ENCODE peak calls at places on chromosomes 6 and 20, in ten cellular contexts. M, E, I, Q, K, R, S, A, B and Z are unnamed samples. For H3K4me1, the result is how much of the 10 kb centered on the place peaks cover.

GRCh38 chr6:8436956-8437355 is 1.6 kb upstream of the SLC35B3 start:
- DNase-seq in M (no peak), E (no peak), I (no peak), Q (no peak), K (no peak), R (no peak), S (no peak), A (no peak), B (no peak), Z (no peak)

GRCh38 chr6:30830438-30830837 is 53.9 kb upstream of the DDR1 start:
- DNase-seq in M (no peak), E (no peak), I (no peak), Q (no peak), K (no peak), R (no peak), S (no peak), A (no peak), B (no peak), Z (no peak)

GRCh38 chr20:24951536-24952047 is 2.5 kb downstream of the CST7 start:
- DNase-seq in M (no peak), E (no peak), I (no peak), Q (no peak), K (no peak), R (no peak), S (no peak), A (no peak), B (no peak), Z (no peak)

GRCh38 chr20:19742974-19743649 is 14.9 kb upstream of the RIN2 start:
- DNase-seq in M (no peak), E (no peak), I (no peak), Q (no peak), K (no peak), R (no peak), S (no peak), A (no peak), B (no peak), Z (no peak)

GRCh38 chr20:23528867-23529431 is 38.0 kb downstream of the CST8 start:
- DNase-seq in M (peak), E (no peak), I (no peak), Q (no peak), K (no peak), R (no peak), S (no peak), A (no peak), B (no peak), Z (no peak)

GRCh38 chr6:36204068-36204753 is 7.7 kb downstream of the BRPF3 start:
- DNase-seq in M (no peak), E (no peak), I (no peak), Q (no peak), K (no peak), R (peak), S (no peak), A (no peak), B (no peak), Z (no peak)

GRCh38 chr6:105397987-105398386 is 4.9 kb downstream of the PREP start:
- DNase-seq in M (no peak), E (no peak), I (no peak), Q (no peak), K (no peak), R (no peak), S (no peak), A (no peak), B (no peak), Z (no peak)

GRCh38 chr6:4253604-4254211 is 118.3 kb upstream of the ECI2 start:
- DNase-seq in M (peak), E (peak), I (no peak), Q (no peak), K (no peak), R (no peak), S (no peak), A (peak), B (peak), Z (no peak)

GRCh38 chr6:49202923-49203322 is 260.1 kb downstream of the MMUT start:
- DNase-seq in M (no peak), E (no peak), I (no peak), Q (no peak), K (no peak), R (no peak), S (no peak), A (no peak), B (no peak), Z (no peak)

GRCh38 chr20:36355469-36356171 is 49.5 kb downstream of the DLGAP4 start:
- DNase-seq in M (no peak), E (no peak), I (no peak), Q (no peak), K (peak), R (no peak), S (no peak), A (no peak), B (no peak), Z (no peak)

GRCh38 chr6:115798229-115798628 is 262.5 kb downstream of the FRK start:
- DNase-seq in M (no peak), E (no peak), I (no peak), Q (no peak), K (no peak), R (no peak), S (no peak), A (no peak), B (no peak), Z (no peak)

GRCh38 chr6:72182337-72183246 is 296.2 kb downstream of the RIMS1 start:
- DNase-seq in M (peak), E (peak), I (peak), Q (no peak), K (no peak), R (no peak), S (no peak), A (no peak), B (peak), Z (peak)

GRCh38 chr6:139577124-139577800 is 202.8 kb upstream of the CITED2 start:
- DNase-seq in M (peak), E (no peak), I (no peak), Q (no peak), K (no peak), R (no peak), S (no peak), A (no peak), B (peak), Z (no peak)

GRCh38 chr6:3340358-3340798 is 81.6 kb downstream of the PSMG4 start:
- DNase-seq in M (no peak), E (no peak), I (no peak), Q (no peak), K (no peak), R (no peak), S (no peak), A (peak), B (no peak), Z (no peak)

GRCh38 chr20:47544852-47545251 is 43.2 kb downstream of the NCOA3 start:
- DNase-seq in M (no peak), E (no peak), I (no peak), Q (no peak), K (no peak), R (no peak), S (no peak), A (no peak), B (no peak), Z (no peak)

GRCh38 chr20:32234135-32234808 is 26.6 kb downstream of the POFUT1 start:
- DNase-seq in M (no peak), E (no peak), I (no peak), Q (no peak), K (no peak), R (no peak), S (no peak), A (no peak), B (no peak), Z (no peak)

GRCh38 chr6:112651239-112651638 is 304.1 kb downstream of the RFPL4B start:
- DNase-seq in M (no peak), E (no peak), I (no peak), Q (no peak), K (no peak), R (no peak), S (no peak), A (no peak), B (no peak), Z (no peak)

GRCh38 chr20:57957397-57958049 is 247.7 kb upstream of the PMEPA1 start:
- DNase-seq in M (no peak), E (no peak), I (no peak), Q (no peak), K (no peak), R (no peak), S (no peak), A (no peak), B (no peak), Z (no peak)

GRCh38 chr6:133693565-133693964 is 195.3 kb upstream of the TCF21 start:
- DNase-seq in M (no peak), E (no peak), I (no peak), Q (no peak), K (no peak), R (no peak), S (no peak), A (no peak), B (no peak), Z (no peak)

GRCh38 chr6:36800223-36801095 is 38.8 kb downstream of the CPNE5 start:
- DNase-seq in M (no peak), E (no peak), I (no peak), Q (no peak), K (peak), R (no peak), S (no peak), A (no peak), B (peak), Z (no peak)

GRCh38 chr6:141463237-141463977 is 669.3 kb upstream of the GJE1 start:
- DNase-seq in M (peak), E (no peak), I (peak), Q (no peak), K (no peak), R (no peak), S (no peak), A (no peak), B (no peak), Z (no peak)

GRCh38 chr20:17227669-17228623 is 1.1 kb downstream of the PCSK2 start:
- DNase-seq in M (no peak), E (no peak), I (no peak), Q (peak), K (no peak), R (no peak), S (no peak), A (no peak), B (no peak), Z (no peak)

GRCh38 chr20:15012551-15012950 is 675.1 kb upstream of the FLRT3 start:
- DNase-seq in M (no peak), E (no peak), I (no peak), Q (no peak), K (no peak), R (no peak), S (no peak), A (no peak), B (no peak), Z (no peak)

GRCh38 chr6:99822741-99823512 is 171.1 kb downstream of the MCHR2 start:
- DNase-seq in M (peak), E (no peak), I (peak), Q (no peak), K (peak), R (no peak), S (no peak), A (no peak), B (no peak), Z (no peak)

GRCh38 chr6:27414300-27414699 is 25.7 kb downstream of the ZNF391 start:
- DNase-seq in M (no peak), E (no peak), I (no peak), Q (no peak), K (no peak), R (no peak), S (no peak), A (no peak), B (no peak), Z (no peak)

GRCh38 chr20:46914789-46915359 is 20.2 kb downstream of the EYA2 start:
- DNase-seq in M (no peak), E (no peak), I (no peak), Q (no peak), K (no peak), R (no peak), S (no peak), A (peak), B (no peak), Z (no peak)

GRCh38 chr20:4509825-4510522 is 211.7 kb upstream of the PRND start:
- DNase-seq in M (peak), E (no peak), I (no peak), Q (no peak), K (no peak), R (no peak), S (no peak), A (no peak), B (no peak), Z (no peak)

GRCh38 chr20:56995635-56996075 is 270.8 kb downstream of the BMP7 start:
- DNase-seq in M (peak), E (no peak), I (peak), Q (no peak), K (peak), R (no peak), S (no peak), A (no peak), B (no peak), Z (no peak)

GRCh38 chr6:79031821-79032590 is 46.0 kb downstream of the PHIP start:
- DNase-seq in M (no peak), E (no peak), I (no peak), Q (no peak), K (no peak), R (no peak), S (no peak), A (no peak), B (no peak), Z (no peak)

GRCh38 chr20:58553841-58554240 is 38.6 kb upstream of the APCDD1L start:
- DNase-seq in M (no peak), E (no peak), I (no peak), Q (no peak), K (no peak), R (no peak), S (no peak), A (no peak), B (no peak), Z (peak)

GRCh38 chr6:146990821-146991798 is 213.1 kb upstream of the STXBP5 start:
- DNase-seq in M (peak), E (no peak), I (no peak), Q (no peak), K (no peak), R (no peak), S (no peak), A (no peak), B (peak), Z (no peak)

GRCh38 chr20:61874421-61875068 is 191.1 kb downstream of the TAF4 start:
- DNase-seq in M (peak), E (no peak), I (no peak), Q (no peak), K (peak), R (no peak), S (peak), A (no peak), B (no peak), Z (peak)

GRCh38 chr6:5466459-5466858 is 205.1 kb downstream of the FARS2 start:
- DNase-seq in M (peak), E (no peak), I (no peak), Q (no peak), K (no peak), R (no peak), S (no peak), A (no peak), B (peak), Z (no peak)

GRCh38 chr20:3239026-3239866 is at the start of gene SLC4A11:
- DNase-seq in M (peak), E (peak), I (peak), Q (peak), K (peak), R (no peak), S (peak), A (no peak), B (peak), Z (no peak)

GRCh38 chr20:44394520-44395182 is 39.2 kb downstream of the HNF4A start:
- DNase-seq in M (no peak), E (no peak), I (no peak), Q (no peak), K (no peak), R (no peak), S (no peak), A (peak), B (no peak), Z (no peak)

DNA sequence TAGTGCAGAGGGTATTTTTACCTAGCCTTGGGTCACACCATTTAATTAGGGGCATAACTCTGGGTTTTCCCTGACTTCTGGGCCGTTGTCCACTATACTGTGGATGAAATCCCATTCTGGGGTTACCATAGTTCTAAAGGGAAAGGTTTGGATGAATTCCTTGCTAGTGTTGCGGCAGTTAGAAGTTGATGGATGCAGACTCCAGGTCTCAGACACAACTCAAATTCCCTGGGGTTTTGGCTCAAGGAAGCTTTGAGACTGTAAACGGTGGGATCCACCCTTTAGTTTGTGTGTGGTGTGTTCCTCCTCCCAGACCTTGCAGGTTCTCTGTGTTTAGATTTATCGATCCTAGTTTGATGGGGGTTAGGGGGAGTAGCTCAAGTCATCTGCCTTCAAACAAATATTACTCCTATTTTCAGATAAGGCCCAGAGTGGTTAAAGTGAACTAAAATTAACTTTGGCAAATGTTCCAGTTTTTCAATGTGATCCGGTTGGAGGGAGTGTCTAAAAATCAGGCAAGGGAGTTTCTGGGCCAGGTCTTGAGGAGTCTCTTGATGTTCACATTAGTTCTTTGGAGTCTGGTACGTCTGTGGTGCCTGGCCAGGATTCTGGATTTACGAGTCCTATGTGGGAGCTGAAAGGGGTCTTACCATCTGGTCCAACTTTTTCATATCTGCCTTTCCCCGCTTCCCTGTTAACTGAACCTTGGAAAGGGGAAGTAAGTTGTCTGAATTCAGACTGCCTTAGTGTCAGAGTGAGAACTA is 1.5 kb downstream of the RALY start:
- DNase-seq in M (no peak), E (no peak), I (no peak), Q (no peak), K (peak), R (no peak), S (no peak), A (peak), B (no peak), Z (no peak)
- H3K4me1 ChIP-seq in M (under half), E (under half), I (under half), Q (under half), K (under half), R (half or more), S (half or more), A (under half), B (under half), Z (under half)

GRCh38 chr6:24495516-24495847 is 713 bp downstream of the ALDH5A1 start:
- DNase-seq in M (peak), E (peak), I (peak), Q (no peak), K (peak), R (peak), S (peak), A (peak), B (peak), Z (peak)
- H3K4me1 ChIP-seq in M (under half), E (under half), I (under half), Q (under half), K (under half), R (under half), S (under half), A (under half), B (under half), Z (under half)

GRCh38 chr6:43910149-43910637 is 140.2 kb downstream of the VEGFA start:
- DNase-seq in M (no peak), E (no peak), I (no peak), Q (no peak), K (no peak), R (no peak), S (no peak), A (no peak), B (no peak), Z (no peak)

GRCh38 chr6:43912598-43913387 is 142.8 kb downstream of the VEGFA start:
- DNase-seq in M (no peak), E (no peak), I (no peak), Q (peak), K (no peak), R (no peak), S (no peak), A (no peak), B (no peak), Z (no peak)

GRCh38 chr6:43911354-43911624 is 141.3 kb downstream of the VEGFA start:
- DNase-seq in M (no peak), E (no peak), I (no peak), Q (peak), K (no peak), R (no peak), S (no peak), A (no peak), B (no peak), Z (no peak)

GRCh38 chr6:43910638-43911353 is 140.8 kb downstream of the VEGFA start:
- DNase-seq in M (no peak), E (no peak), I (no peak), Q (no peak), K (no peak), R (no peak), S (no peak), A (no peak), B (no peak), Z (no peak)

GRCh38 chr6:43911625-43912577 is 141.9 kb downstream of the VEGFA start:
- DNase-seq in M (no peak), E (no peak), I (no peak), Q (no peak), K (no peak), R (no peak), S (no peak), A (no peak), B (no peak), Z (no peak)
- H3K4me1 ChIP-seq in M (under half), E (under half), I (under half), Q (under half), K (under half), R (under half), S (under half), A (under half), B (under half), Z (under half)

GRCh38 chr6:16180696-16181428 is 52.0 kb downstream of the MYLIP start:
- DNase-seq in M (no peak), E (no peak), I (no peak), Q (no peak), K (no peak), R (no peak), S (no peak), A (no peak), B (no peak), Z (no peak)

GRCh38 chr6:16179970-16180431 is 51.1 kb downstream of the MYLIP start:
- DNase-seq in M (no peak), E (no peak), I (no peak), Q (no peak), K (no peak), R (peak), S (no peak), A (no peak), B (no peak), Z (no peak)

GRCh38 chr6:16181429-16182359 is 52.8 kb downstream of the MYLIP start:
- DNase-seq in M (peak), E (peak), I (no peak), Q (no peak), K (no peak), R (no peak), S (no peak), A (no peak), B (no peak), Z (peak)

GRCh38 chr6:16182428-16182827 is 53.5 kb downstream of the MYLIP start:
- DNase-seq in M (no peak), E (no peak), I (no peak), Q (no peak), K (no peak), R (no peak), S (no peak), A (no peak), B (no peak), Z (no peak)

GRCh38 chr6:16179063-16179462 is 50.2 kb downstream of the MYLIP start:
- DNase-seq in M (no peak), E (no peak), I (no peak), Q (no peak), K (no peak), R (no peak), S (no peak), A (no peak), B (no peak), Z (no peak)
- H3K4me1 ChIP-seq in M (under half), E (under half), I (under half), Q (under half), K (under half), R (under half), S (under half), A (under half), B (under half), Z (under half)

GRCh38 chr6:43768506-43768860 is 1.5 kb upstream of the VEGFA start:
- DNase-seq in M (no peak), E (no peak), I (no peak), Q (peak), K (no peak), R (no peak), S (no peak), A (no peak), B (no peak), Z (no peak)
- H3K4me1 ChIP-seq in M (under half), E (under half), I (under half), Q (under half), K (under half), R (under half), S (half or more), A (under half), B (under half), Z (under half)

DNA sequence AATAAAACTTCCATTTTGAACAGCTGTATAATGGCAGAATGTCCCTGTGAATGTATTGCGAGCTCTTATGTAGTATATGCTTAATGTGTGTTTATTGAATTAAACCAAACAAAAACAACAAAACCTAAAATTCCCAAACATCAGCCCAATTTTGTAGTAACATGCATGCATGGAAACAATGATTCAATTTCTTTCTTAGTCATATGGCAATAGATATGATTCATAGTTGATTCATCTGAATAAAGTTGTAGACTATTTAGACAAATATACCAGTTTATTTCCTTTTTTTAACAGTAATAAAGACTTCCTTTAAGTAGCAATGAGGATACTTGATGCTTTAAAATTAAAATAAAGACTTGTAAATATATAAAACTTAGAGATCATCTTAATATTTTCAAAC is 670.6 kb downstream of the CD109 start:
- DNase-seq in M (peak), E (no peak), I (no peak), Q (no peak), K (no peak), R (no peak), S (no peak), A (no peak), B (no peak), Z (no peak)
- H3K4me1 ChIP-seq in M (under half), E (under half), I (under half), Q (under half), K (under half), R (under half), S (under half), A (under half), B (under half), Z (under half)

GRCh38 chr6:44072959-44073611 is 54.2 kb downstream of the MRPL14 start:
- DNase-seq in M (peak), E (peak), I (peak), Q (peak), K (peak), R (peak), S (peak), A (peak), B (peak), Z (peak)
- H3K4me1 ChIP-seq in M (under half), E (under half), I (under half), Q (under half), K (under half), R (under half), S (half or more), A (under half), B (under half), Z (under half)